ENCODE peak calls at places on chromosome 7, in seven cellular contexts. One of them, this sample, is unnamed.
A peak's percentile ranks its signal among the peaks of the same experiment; 100 is the strongest.

GRCh38 chr7:99559276-99559915 is 954 bp downstream of the ZNF655 start:
- DNase-seq in activated CD8-positive, alpha-beta memory T cell treated with anti-CD3 and anti-CD28 coated beads, Interleukin-2, amount 50 U/mL, for 4 hours: no peak
- DNase-seq in HTR-8/SVneo: no peak
- DNase-seq in dorsolateral prefrontal cortex: no peak
- DNase-seq in astrocyte: peak; percentile 22
- DNase-seq in tibial artery: no peak
- DNase-seq in renal cortical epithelial cell: no peak
- DNase-seq in this sample: peak; percentile 58

GRCh38 chr7:127759945-127760421 is 108.0 kb downstream of the SND1 start:
- DNase-seq in dorsolateral prefrontal cortex: no peak
- DNase-seq in HTR-8/SVneo: no peak
- DNase-seq in astrocyte: no peak
- DNase-seq in renal cortical epithelial cell: peak; percentile 69
- DNase-seq in tibial artery: no peak
- DNase-seq in activated CD8-positive, alpha-beta memory T cell treated with anti-CD3 and anti-CD28 coated beads, Interleukin-2, amount 50 U/mL, for 4 hours: no peak
- DNase-seq in this sample: no peak

GRCh38 chr7:32890553-32891045 is 961 bp downstream of the KBTBD2 start:
- DNase-seq in dorsolateral prefrontal cortex: peak; percentile 14
- DNase-seq in renal cortical epithelial cell: peak; percentile 68
- DNase-seq in HTR-8/SVneo: peak; percentile 42
- DNase-seq in activated CD8-positive, alpha-beta memory T cell treated with anti-CD3 and anti-CD28 coated beads, Interleukin-2, amount 50 U/mL, for 4 hours: no peak
- DNase-seq in tibial artery: peak; percentile 35
- DNase-seq in astrocyte: peak; percentile 56
- DNase-seq in this sample: peak; percentile 87

GRCh38 chr7:148662646-148663045 is 36.1 kb upstream of the CUL1 start:
- DNase-seq in dorsolateral prefrontal cortex: no peak
- DNase-seq in renal cortical epithelial cell: peak; percentile 24
- DNase-seq in astrocyte: peak; percentile 2
- DNase-seq in tibial artery: no peak
- DNase-seq in HTR-8/SVneo: no peak
- DNase-seq in activated CD8-positive, alpha-beta memory T cell treated with anti-CD3 and anti-CD28 coated beads, Interleukin-2, amount 50 U/mL, for 4 hours: no peak
- DNase-seq in this sample: no peak

GRCh38 chr7:82166666-82167065 is 276.9 kb downstream of the CACNA2D1 start:
- DNase-seq in dorsolateral prefrontal cortex: no peak
- DNase-seq in renal cortical epithelial cell: no peak
- DNase-seq in tibial artery: no peak
- DNase-seq in HTR-8/SVneo: no peak
- DNase-seq in activated CD8-positive, alpha-beta memory T cell treated with anti-CD3 and anti-CD28 coated beads, Interleukin-2, amount 50 U/mL, for 4 hours: no peak
- DNase-seq in astrocyte: no peak
- DNase-seq in this sample: no peak

GRCh38 chr7:95421847-95422444 is 12.9 kb downstream of the PON2 start:
- DNase-seq in tibial artery: no peak
- DNase-seq in renal cortical epithelial cell: peak; percentile 43
- DNase-seq in astrocyte: peak; percentile 33
- DNase-seq in HTR-8/SVneo: no peak
- DNase-seq in dorsolateral prefrontal cortex: no peak
- DNase-seq in activated CD8-positive, alpha-beta memory T cell treated with anti-CD3 and anti-CD28 coated beads, Interleukin-2, amount 50 U/mL, for 4 hours: no peak
- DNase-seq in this sample: no peak

GRCh38 chr7:25885057-25885576 is 266.9 kb upstream of the NFE2L3 start:
- DNase-seq in HTR-8/SVneo: no peak
- DNase-seq in renal cortical epithelial cell: no peak
- DNase-seq in activated CD8-positive, alpha-beta memory T cell treated with anti-CD3 and anti-CD28 coated beads, Interleukin-2, amount 50 U/mL, for 4 hours: no peak
- DNase-seq in tibial artery: no peak
- DNase-seq in astrocyte: no peak
- DNase-seq in dorsolateral prefrontal cortex: no peak
- DNase-seq in this sample: no peak

GRCh38 chr7:113267885-113268284 is 149.5 kb upstream of the SMIM30 start:
- DNase-seq in renal cortical epithelial cell: no peak
- DNase-seq in astrocyte: peak; percentile 45
- DNase-seq in dorsolateral prefrontal cortex: no peak
- DNase-seq in HTR-8/SVneo: no peak
- DNase-seq in activated CD8-positive, alpha-beta memory T cell treated with anti-CD3 and anti-CD28 coated beads, Interleukin-2, amount 50 U/mL, for 4 hours: no peak
- DNase-seq in tibial artery: no peak
- DNase-seq in this sample: peak; percentile 85

GRCh38 chr7:135168001-135168400 is 2.5 kb downstream of the CYREN start:
- DNase-seq in HTR-8/SVneo: no peak
- DNase-seq in astrocyte: no peak
- DNase-seq in dorsolateral prefrontal cortex: no peak
- DNase-seq in tibial artery: no peak
- DNase-seq in activated CD8-positive, alpha-beta memory T cell treated with anti-CD3 and anti-CD28 coated beads, Interleukin-2, amount 50 U/mL, for 4 hours: peak; percentile 38
- DNase-seq in renal cortical epithelial cell: no peak
- DNase-seq in this sample: peak; percentile 21

GRCh38 chr7:27359167-27359731 is 116.6 kb downstream of the EVX1 start:
- DNase-seq in HTR-8/SVneo: no peak
- DNase-seq in tibial artery: no peak
- DNase-seq in activated CD8-positive, alpha-beta memory T cell treated with anti-CD3 and anti-CD28 coated beads, Interleukin-2, amount 50 U/mL, for 4 hours: no peak
- DNase-seq in renal cortical epithelial cell: no peak
- DNase-seq in astrocyte: no peak
- DNase-seq in dorsolateral prefrontal cortex: no peak
- DNase-seq in this sample: no peak

GRCh38 chr7:150791304-150791703 is 8.9 kb downstream of the TMEM176B start:
- DNase-seq in renal cortical epithelial cell: no peak
- DNase-seq in activated CD8-positive, alpha-beta memory T cell treated with anti-CD3 and anti-CD28 coated beads, Interleukin-2, amount 50 U/mL, for 4 hours: no peak
- DNase-seq in dorsolateral prefrontal cortex: no peak
- DNase-seq in astrocyte: no peak
- DNase-seq in tibial artery: no peak
- DNase-seq in HTR-8/SVneo: no peak
- DNase-seq in this sample: no peak

This sample was measured in GM23248.